ENCODE peak calls at places on chromosomes 2 and 18, in five cellular contexts. One of them, this sample, is unnamed.

GRCh38 chr18:49051323-49051967 is 100.7 kb upstream of the SMAD7 start:
- DNase-seq in thyroid gland: no peak
- DNase-seq in ovary: no peak
- DNase-seq in IMR-90: no peak
- DNase-seq in body of pancreas: no peak
- DNase-seq in this sample: no peak

GRCh38 chr18:77103181-77103875 is 29.3 kb downstream of the MBP start:
- DNase-seq in body of pancreas: no peak
- DNase-seq in IMR-90: peak; percentile 60
- DNase-seq in ovary: no peak
- DNase-seq in thyroid gland: no peak
- DNase-seq in this sample: no peak

GRCh38 chr2:8670580-8670979 is 11.3 kb upstream of the ID2 start:
- DNase-seq in thyroid gland: no peak
- DNase-seq in body of pancreas: no peak
- DNase-seq in ovary: peak; percentile 1
- DNase-seq in IMR-90: no peak
- DNase-seq in this sample: no peak

GRCh38 chr2:7572460-7572859 is 655.2 kb downstream of the RNF144A start:
- DNase-seq in ovary: no peak
- DNase-seq in IMR-90: no peak
- DNase-seq in body of pancreas: no peak
- DNase-seq in thyroid gland: no peak
- DNase-seq in this sample: no peak

GRCh38 chr18:11991021-11991770 is 9.9 kb downstream of the IMPA2 start:
- DNase-seq in IMR-90: no peak
- DNase-seq in body of pancreas: peak; percentile 48
- DNase-seq in thyroid gland: no peak
- DNase-seq in ovary: no peak
- DNase-seq in this sample: no peak

GRCh38 chr2:240961878-240962277 is 36.5 kb upstream of the SNED1 start:
- DNase-seq in IMR-90: no peak
- DNase-seq in thyroid gland: no peak
- DNase-seq in ovary: peak; percentile 65
- DNase-seq in body of pancreas: no peak
- DNase-seq in this sample: no peak

GRCh38 chr18:11089931-11090715 is 59.2 kb downstream of the PIEZO2 start:
- DNase-seq in ovary: no peak
- DNase-seq in IMR-90: no peak
- DNase-seq in thyroid gland: no peak
- DNase-seq in body of pancreas: no peak
- DNase-seq in this sample: no peak

GRCh38 chr2:236828820-236829219 is 256.9 kb upstream of the COPS8 start:
- DNase-seq in ovary: no peak
- DNase-seq in IMR-90: no peak
- DNase-seq in thyroid gland: no peak
- DNase-seq in body of pancreas: no peak
- DNase-seq in this sample: no peak

GRCh38 chr2:106104332-106105062 is 89.6 kb downstream of the UXS1 start:
- DNase-seq in thyroid gland: peak; percentile 60
- DNase-seq in ovary: peak; percentile 52
- DNase-seq in IMR-90: peak; percentile 66
- DNase-seq in body of pancreas: peak; percentile 75
- DNase-seq in this sample: no peak

GRCh38 chr2:128526455-128526976 is 207.8 kb upstream of the HS6ST1 start:
- DNase-seq in thyroid gland: no peak
- DNase-seq in body of pancreas: no peak
- DNase-seq in ovary: no peak
- DNase-seq in IMR-90: no peak
- DNase-seq in this sample: no peak

GRCh38 chr18:55380574-55380973 is 207.4 kb downstream of the TCF4 start:
- DNase-seq in thyroid gland: no peak
- DNase-seq in ovary: no peak
- DNase-seq in IMR-90: peak; percentile 60
- DNase-seq in body of pancreas: no peak
- DNase-seq in this sample: no peak

GRCh38 chr18:22114526-22115321 is 54.7 kb upstream of the GATA6 start:
- DNase-seq in thyroid gland: no peak
- DNase-seq in ovary: no peak
- DNase-seq in body of pancreas: no peak
- DNase-seq in IMR-90: no peak
- DNase-seq in this sample: no peak

GRCh38 chr2:177263451-177264208 is 897 bp downstream of the NFE2L2 start:
- DNase-seq in ovary: peak; percentile 99
- DNase-seq in body of pancreas: peak; percentile 99
- DNase-seq in thyroid gland: peak; percentile 98
- DNase-seq in IMR-90: peak; percentile 97
- DNase-seq in this sample: peak; percentile 98
- TF ChIP-seq POLR2A in ovary: peak; percentile 79
- TF ChIP-seq POLR2A in body of pancreas: peak; percentile 64
- TF ChIP-seq POLR2A in thyroid gland: peak; percentile 53
- TF ChIP-seq POLR2A in IMR-90: peak; percentile 62
- TF ChIP-seq POLR2A in this sample: peak; percentile 86

DNA sequence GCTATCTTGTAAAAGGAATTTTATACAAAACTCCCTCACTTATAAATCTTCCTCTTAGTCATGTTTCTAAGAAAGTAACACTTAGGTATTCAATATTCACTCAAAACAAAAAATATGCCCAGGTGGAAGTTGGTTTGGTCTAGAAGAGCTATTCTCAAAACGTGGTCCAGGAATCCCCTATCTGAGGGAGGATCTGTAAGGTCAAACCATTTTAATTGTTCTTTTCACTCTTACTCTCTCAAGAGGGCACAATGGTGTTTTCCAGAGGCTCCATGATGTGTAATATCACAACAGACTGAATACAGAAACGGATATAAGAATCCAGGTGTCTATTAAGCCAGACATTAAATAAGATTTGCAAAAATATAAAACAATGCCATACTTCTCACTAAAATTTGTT is 9.9 kb downstream of the MOB1A start:
- DNase-seq in body of pancreas: no peak
- DNase-seq in thyroid gland: no peak
- DNase-seq in IMR-90: no peak
- DNase-seq in ovary: no peak
- DNase-seq in this sample: no peak
- H3K36me3 ChIP-seq in body of pancreas: peaks cover 30% of the 10 kb centered on the region
- H3K36me3 ChIP-seq in thyroid gland: peaks cover 36% of the 10 kb centered on the region
- H3K36me3 ChIP-seq in IMR-90: peaks cover 48% of the 10 kb centered on the region
- H3K36me3 ChIP-seq in ovary: no peaks in the 10 kb centered on the region
- H3K36me3 ChIP-seq in this sample: peaks cover 31% of the 10 kb centered on the region

DNA sequence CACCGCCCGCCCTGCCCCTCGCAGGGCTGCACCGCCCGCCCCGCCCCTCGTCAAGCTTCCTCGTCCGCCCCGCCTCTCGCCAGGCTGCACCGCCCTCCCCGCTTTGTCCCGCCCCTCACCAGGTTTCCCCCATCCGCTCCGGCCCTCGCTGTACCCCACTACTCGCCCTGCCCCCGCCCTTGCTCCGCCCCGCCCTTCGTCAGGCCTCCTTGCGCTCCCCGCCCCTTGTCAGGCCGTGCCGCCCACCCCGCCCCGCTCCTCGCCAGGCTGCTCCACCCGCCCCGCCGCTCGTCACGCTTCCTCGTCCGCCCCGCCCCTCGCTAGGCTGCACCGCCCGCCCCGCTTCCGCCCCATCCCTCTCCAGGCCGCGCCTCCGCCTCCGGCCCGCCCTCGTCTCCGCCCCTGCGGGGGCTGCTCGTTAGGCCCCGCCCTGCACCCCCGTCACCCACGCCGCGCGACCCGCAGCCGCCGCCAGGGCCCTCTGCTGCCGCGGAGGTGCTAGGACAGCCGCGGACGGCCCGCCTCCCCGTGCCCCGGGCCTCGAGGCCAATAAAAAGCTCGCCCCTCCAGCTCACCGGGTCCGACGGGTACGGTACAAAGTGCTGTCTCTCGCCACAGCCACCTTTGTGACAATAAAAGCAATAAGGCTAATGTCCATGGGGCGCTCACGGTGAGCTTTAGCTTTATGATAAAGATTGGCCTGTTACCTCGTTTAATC is 574 bp upstream of the DNPEP start:
- DNase-seq in ovary: peak; percentile 99
- DNase-seq in IMR-90: peak; percentile 95
- DNase-seq in thyroid gland: peak; percentile 99
- DNase-seq in body of pancreas: peak; percentile 98
- DNase-seq in this sample: peak; percentile 100
- TF ChIP-seq POLR2A in ovary: peak; percentile 21
- TF ChIP-seq POLR2A in IMR-90: no peak
- TF ChIP-seq POLR2A in thyroid gland: no peak
- TF ChIP-seq POLR2A in body of pancreas: no peak
- TF ChIP-seq POLR2A in this sample: peak; percentile 43

GRCh38 chr2:11786191-11786590 is 39.8 kb downstream of the LPIN1 start:
- DNase-seq in body of pancreas: no peak
- DNase-seq in IMR-90: no peak
- DNase-seq in ovary: no peak
- DNase-seq in thyroid gland: no peak
- DNase-seq in this sample: no peak
- H3K36me3 ChIP-seq in body of pancreas: peaks cover 11% of the 10 kb centered on the region
- H3K36me3 ChIP-seq in IMR-90: peaks cover 54% of the 10 kb centered on the region
- H3K36me3 ChIP-seq in ovary: no peaks in the 10 kb centered on the region
- H3K36me3 ChIP-seq in thyroid gland: peaks cover 46% of the 10 kb centered on the region
- H3K36me3 ChIP-seq in this sample: peaks cover 77% of the 10 kb centered on the region

This sample was measured in right lobe of liver.